ENCODE peak calls at places on chromosome 2, in eight cellular contexts. J, X, O, P, L, E, U and A are unnamed samples.

GRCh38 chr2:189783451-189783926 is 650 bp downstream of the ORMDL1 start:
- DNase-seq in L (peak), O (no peak), U (no peak), J (no peak), X (peak), P (no peak), E (no peak), A (no peak)

GRCh38 chr2:130963849-130964793 is 127.4 kb downstream of the ARHGEF4 start:
- DNase-seq in O (peak), L (no peak), U (no peak), X (peak), P (no peak), J (no peak), E (peak), A (peak)

GRCh38 chr2:231673348-231673770 is 35.0 kb upstream of the PTMA start:
- DNase-seq in J (no peak), O (no peak), X (no peak), U (no peak), P (no peak), L (no peak), E (peak), A (peak)

GRCh38 chr2:222468338-222468737 is 44.0 kb downstream of the SGPP2 start:
- DNase-seq in O (no peak), J (no peak), U (no peak), E (peak), P (no peak), X (no peak), L (no peak), A (no peak)

GRCh38 chr2:193989645-193990044 is 1667.4 kb upstream of the SLC39A10 start:
- DNase-seq in J (no peak), U (no peak), P (no peak), L (no peak), O (no peak), E (no peak), X (no peak), A (no peak)

GRCh38 chr2:190359896-190360376 is 16.5 kb downstream of the INPP1 start:
- DNase-seq in U (peak), L (peak), X (peak), E (no peak), O (peak), P (peak), J (peak), A (peak)

GRCh38 chr2:84829693-84830092 is 51.2 kb downstream of the TRABD2A start:
- DNase-seq in J (no peak), U (no peak), P (no peak), L (no peak), O (no peak), X (no peak), E (no peak), A (no peak)

GRCh38 chr2:150076281-150076680 is 411.2 kb downstream of the RND3 start:
- DNase-seq in O (no peak), P (no peak), U (no peak), E (no peak), J (no peak), L (no peak), X (peak), A (no peak)

GRCh38 chr2:65343381-65343780 is 89.0 kb downstream of the SPRED2 start:
- DNase-seq in P (no peak), U (no peak), X (no peak), L (no peak), J (no peak), E (no peak), O (no peak), A (no peak)

GRCh38 chr2:105129722-105130232 is 91.9 kb downstream of the MRPS9 start:
- DNase-seq in J (no peak), U (no peak), P (no peak), X (no peak), O (no peak), L (no peak), E (no peak), A (no peak)

GRCh38 chr2:47205576-47206141 is 50.6 kb upstream of the STPG4 start:
- DNase-seq in L (no peak), E (peak), U (no peak), O (peak), J (no peak), P (no peak), X (peak), A (peak)